ENCODE peak calls at places on chromosomes 4 and X, in six cellular contexts. P, O, D, U, X and Q are unnamed samples.

GRCh38 chrX:7950865-7951264 is 23.7 kb upstream of the PNPLA4 start:
- DNase-seq in P (no peak), O (no peak), D (no peak), U (no peak), X (no peak), Q (no peak)

GRCh38 chrX:7542566-7542965 is 300.4 kb upstream of the VCX start:
- DNase-seq in P (no peak), O (no peak), D (no peak), U (no peak), X (no peak), Q (no peak)

GRCh38 chrX:69541959-69542358 is 37.8 kb downstream of the NALF2 start:
- DNase-seq in P (no peak), O (no peak), D (no peak), U (no peak), X (no peak), Q (no peak)

GRCh38 chrX:45781901-45782553 is 581.4 kb upstream of the DIPK2B start:
- DNase-seq in P (no peak), O (no peak), D (peak), U (no peak), X (peak), Q (peak)

GRCh38 chr4:184475096-184475461 is 729 bp upstream of the IRF2 start:
- DNase-seq in P (peak), O (peak), D (peak), U (peak), X (peak), Q (peak)

GRCh38 chrX:123184858-123185251 is 777 bp downstream of the GRIA3 start:
- DNase-seq in P (peak), O (no peak), D (no peak), U (peak), X (no peak), Q (no peak)

GRCh38 chr4:119130365-119131065 is 5.1 kb upstream of the MYOZ2 start:
- DNase-seq in P (no peak), O (no peak), D (no peak), U (no peak), X (peak), Q (peak)

GRCh38 chrX:19772759-19773623 is 114.4 kb downstream of the SH3KBP1 start:
- DNase-seq in P (no peak), O (no peak), D (no peak), U (no peak), X (peak), Q (no peak)

GRCh38 chrX:136369377-136369776 is 68.6 kb downstream of the ADGRG4 start:
- DNase-seq in P (no peak), O (no peak), D (no peak), U (no peak), X (no peak), Q (no peak)

GRCh38 chr4:15042529-15043167 is 40.4 kb downstream of the CPEB2 start:
- DNase-seq in P (no peak), O (no peak), D (peak), U (no peak), X (peak), Q (peak)

GRCh38 chr4:149140841-149141240 is 674.8 kb downstream of the IQCM start:
- DNase-seq in P (no peak), O (no peak), D (no peak), U (no peak), X (no peak), Q (no peak)

GRCh38 chr4:128289523-128290158 is 2.0 kb upstream of the PGRMC2 start:
- DNase-seq in P (no peak), O (no peak), D (no peak), U (no peak), X (no peak), Q (no peak)

GRCh38 chrX:24235084-24235710 is 78.7 kb downstream of the SUPT20HL2 start:
- DNase-seq in P (no peak), O (no peak), D (no peak), U (no peak), X (no peak), Q (no peak)

GRCh38 chrX:130575831-130576404 is 174.1 kb downstream of the RBMX2 start:
- DNase-seq in P (peak), O (peak), D (peak), U (peak), X (peak), Q (peak)

GRCh38 chr4:158032733-158033415 is 140.0 kb downstream of the GASK1B start:
- DNase-seq in P (no peak), O (no peak), D (no peak), U (no peak), X (no peak), Q (no peak)

GRCh38 chr4:183096276-183096965 is 2.6 kb upstream of the WWC2 start:
- DNase-seq in P (no peak), O (no peak), D (no peak), U (no peak), X (no peak), Q (no peak)

GRCh38 chrX:40950546-40950945 is 134.7 kb upstream of the USP9X start:
- DNase-seq in P (no peak), O (no peak), D (no peak), U (no peak), X (no peak), Q (no peak)
- H3K4me3 ChIP-seq in P (no peak), O (no peak), D (no peak), U (no peak), X (no peak), Q (no peak)

DNA sequence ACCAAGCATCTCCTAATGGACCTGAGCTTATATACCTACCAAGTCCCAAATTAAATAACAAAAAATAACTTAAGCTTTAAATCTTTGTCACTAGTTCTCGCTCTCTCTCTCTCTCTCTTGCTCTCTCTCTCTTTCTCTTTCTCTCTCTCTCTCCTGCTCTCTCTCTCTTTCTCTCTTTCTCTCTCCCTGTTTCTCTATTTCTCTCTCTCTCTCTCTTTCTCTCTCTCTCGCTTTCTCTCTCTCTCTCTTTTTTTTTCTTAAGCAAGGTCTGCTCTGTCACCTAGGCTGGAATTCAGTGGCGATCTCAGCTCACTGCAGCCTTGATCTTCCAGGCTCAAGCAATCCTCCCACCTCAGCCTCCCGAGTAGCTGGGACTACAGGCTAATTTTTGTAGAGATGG is 266.6 kb downstream of the BANK1 start:
- DNase-seq in P (no peak), O (no peak), D (no peak), U (no peak), X (no peak), Q (no peak)
- H3K4me3 ChIP-seq in P (no peak), O (no peak), D (no peak), U (no peak), X (no peak), Q (no peak)

GRCh38 chr4:153116101-153116680 is 88.1 kb upstream of the TRIM2 start:
- DNase-seq in P (no peak), O (no peak), D (no peak), U (no peak), X (no peak), Q (no peak)
- H3K4me3 ChIP-seq in P (peak), O (peak), D (peak), U (peak), X (peak), Q (no peak)

DNA sequence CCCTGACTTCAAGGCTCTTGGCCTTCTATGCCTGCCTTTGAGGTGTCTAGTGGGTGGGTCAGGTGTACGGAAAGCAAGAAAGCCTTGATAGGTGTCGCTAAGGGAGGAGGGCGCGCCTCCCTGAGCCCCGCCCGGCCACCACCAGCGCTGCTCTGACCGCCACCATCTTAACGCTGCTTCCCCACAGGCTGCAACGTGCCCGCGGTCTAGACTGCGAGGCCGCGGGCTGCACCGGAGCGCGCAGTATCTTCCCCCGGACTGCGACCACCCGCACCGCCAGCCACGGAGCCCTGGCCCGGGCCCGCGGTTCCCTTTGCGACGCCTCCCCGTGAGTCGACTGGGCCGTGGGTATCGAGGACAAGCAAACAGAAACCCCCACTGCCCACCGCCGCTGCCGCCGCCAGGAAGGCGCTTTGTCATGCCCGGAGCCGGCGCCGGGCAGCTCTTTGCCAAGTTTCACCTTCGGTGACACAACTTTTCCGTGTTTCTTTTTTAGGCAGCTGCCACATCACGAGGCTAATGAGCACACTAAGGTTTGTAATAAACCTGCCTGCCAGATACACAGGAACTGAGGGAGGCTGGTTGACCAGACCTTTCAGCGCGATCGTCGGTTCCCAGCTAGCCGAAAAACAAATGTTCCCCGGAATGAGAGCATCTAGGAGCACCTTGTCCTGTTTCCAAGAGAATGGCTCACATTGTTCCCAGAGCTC is 335.8 kb upstream of the F9 start:
- DNase-seq in P (no peak), O (peak), D (peak), U (no peak), X (no peak), Q (peak)
- H3K4me3 ChIP-seq in P (peak), O (peak), D (peak), U (peak), X (no peak), Q (peak)

DNA sequence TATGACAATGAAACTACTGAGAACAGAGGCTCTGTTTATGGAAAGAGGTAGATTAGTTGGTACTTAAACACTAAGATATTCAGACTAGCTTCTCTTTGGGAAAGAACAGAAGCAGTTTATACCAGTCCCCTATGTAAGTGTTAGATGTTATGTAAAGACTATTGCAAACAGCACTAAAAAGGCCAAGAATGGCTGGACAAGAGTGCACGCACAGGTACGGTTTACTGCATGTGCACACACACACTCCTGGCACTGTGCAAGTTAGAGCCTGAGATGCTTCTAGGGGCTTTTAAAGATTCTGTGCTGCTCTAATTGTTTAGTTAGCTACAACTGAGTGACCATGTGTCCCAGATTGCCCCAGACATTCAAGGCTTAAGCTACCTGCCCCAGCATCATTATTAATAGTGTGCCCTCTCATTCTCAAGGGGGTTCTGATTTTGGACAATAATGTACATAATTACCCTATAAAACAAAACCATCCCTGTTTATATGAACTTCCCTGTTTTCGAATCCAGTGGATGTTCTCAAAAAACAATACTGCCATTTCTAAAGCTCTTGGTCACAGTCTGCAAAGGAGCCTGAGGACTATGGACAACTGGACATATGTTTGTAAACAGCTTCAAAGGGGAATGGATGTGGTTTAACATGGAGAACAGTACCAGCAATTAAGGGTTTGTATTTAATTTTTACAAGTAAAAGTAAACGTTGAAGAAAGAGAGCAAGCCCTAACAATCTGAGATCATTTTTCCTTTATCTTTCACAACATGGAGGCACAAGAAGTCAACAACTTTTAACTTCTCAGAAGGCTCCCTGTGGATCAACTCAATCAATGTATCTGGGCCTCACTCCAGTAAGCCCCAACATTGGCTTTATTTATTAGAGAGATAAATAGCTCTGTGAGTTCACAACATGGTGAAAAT is 2.0 kb downstream of the SETD7 start:
- DNase-seq in P (no peak), O (no peak), D (no peak), U (no peak), X (peak), Q (no peak)
- H3K4me3 ChIP-seq in P (peak), O (no peak), D (no peak), U (no peak), X (peak), Q (no peak)